ENCODE peak calls at places on chromosomes 1 and 21, in seven cellular contexts. One of them, this sample, is unnamed.

GRCh38 chr1:246602194-246602593 is 35.9 kb downstream of the CNST start:
- DNase-seq in activated CD4-positive, alpha-beta T cell treated with anti-CD3 and anti-CD28 coated beads for 48 hours: peak
- DNase-seq in neural progenitor cell: no peak
- DNase-seq in NCI-H1105 treated with DMSO at 0.1 percent for 48 hours: no peak
- DNase-seq in AG09309: no peak
- DNase-seq in NCI-H1092 treated with DMSO at 0.1 percent for 48 hours: no peak
- DNase-seq in coronary artery: no peak
- DNase-seq in this sample: peak

GRCh38 chr21:16072692-16073091 is 342.9 kb downstream of the USP25 start:
- DNase-seq in AG09309: peak
- DNase-seq in coronary artery: no peak
- DNase-seq in neural progenitor cell: no peak
- DNase-seq in activated CD4-positive, alpha-beta T cell treated with anti-CD3 and anti-CD28 coated beads for 48 hours: no peak
- DNase-seq in NCI-H1105 treated with DMSO at 0.1 percent for 48 hours: no peak
- DNase-seq in NCI-H1092 treated with DMSO at 0.1 percent for 48 hours: no peak
- DNase-seq in this sample: no peak

GRCh38 chr1:23554481-23555224 is 4.6 kb downstream of the ID3 start:
- DNase-seq in activated CD4-positive, alpha-beta T cell treated with anti-CD3 and anti-CD28 coated beads for 48 hours: peak
- DNase-seq in coronary artery: peak
- DNase-seq in NCI-H1092 treated with DMSO at 0.1 percent for 48 hours: peak
- DNase-seq in neural progenitor cell: peak
- DNase-seq in AG09309: no peak
- DNase-seq in NCI-H1105 treated with DMSO at 0.1 percent for 48 hours: peak
- DNase-seq in this sample: peak

GRCh38 chr1:239819075-239819474 is 272.6 kb upstream of the FMN2 start:
- DNase-seq in neural progenitor cell: peak
- DNase-seq in coronary artery: no peak
- DNase-seq in activated CD4-positive, alpha-beta T cell treated with anti-CD3 and anti-CD28 coated beads for 48 hours: peak
- DNase-seq in AG09309: no peak
- DNase-seq in NCI-H1092 treated with DMSO at 0.1 percent for 48 hours: no peak
- DNase-seq in NCI-H1105 treated with DMSO at 0.1 percent for 48 hours: no peak
- DNase-seq in this sample: no peak

GRCh38 chr1:242824435-242824834 is 299.9 kb upstream of the PLD5 start:
- DNase-seq in coronary artery: no peak
- DNase-seq in NCI-H1105 treated with DMSO at 0.1 percent for 48 hours: no peak
- DNase-seq in neural progenitor cell: no peak
- DNase-seq in AG09309: no peak
- DNase-seq in activated CD4-positive, alpha-beta T cell treated with anti-CD3 and anti-CD28 coated beads for 48 hours: no peak
- DNase-seq in NCI-H1092 treated with DMSO at 0.1 percent for 48 hours: no peak
- DNase-seq in this sample: no peak

GRCh38 chr21:46254208-46254975 is 25.8 kb upstream of the LSS start:
- DNase-seq in NCI-H1105 treated with DMSO at 0.1 percent for 48 hours: no peak
- DNase-seq in neural progenitor cell: no peak
- DNase-seq in activated CD4-positive, alpha-beta T cell treated with anti-CD3 and anti-CD28 coated beads for 48 hours: no peak
- DNase-seq in NCI-H1092 treated with DMSO at 0.1 percent for 48 hours: no peak
- DNase-seq in coronary artery: no peak
- DNase-seq in AG09309: no peak
- DNase-seq in this sample: no peak

GRCh38 chr1:244074559-244075171 is 23.6 kb downstream of the ZBTB18 start:
- DNase-seq in neural progenitor cell: no peak
- DNase-seq in coronary artery: no peak
- DNase-seq in NCI-H1105 treated with DMSO at 0.1 percent for 48 hours: no peak
- DNase-seq in AG09309: no peak
- DNase-seq in NCI-H1092 treated with DMSO at 0.1 percent for 48 hours: no peak
- DNase-seq in activated CD4-positive, alpha-beta T cell treated with anti-CD3 and anti-CD28 coated beads for 48 hours: peak
- DNase-seq in this sample: no peak

GRCh38 chr1:182235604-182235951 is 156.0 kb downstream of the GLUL start:
- DNase-seq in coronary artery: no peak
- DNase-seq in neural progenitor cell: no peak
- DNase-seq in AG09309: no peak
- DNase-seq in activated CD4-positive, alpha-beta T cell treated with anti-CD3 and anti-CD28 coated beads for 48 hours: no peak
- DNase-seq in NCI-H1092 treated with DMSO at 0.1 percent for 48 hours: no peak
- DNase-seq in NCI-H1105 treated with DMSO at 0.1 percent for 48 hours: no peak
- DNase-seq in this sample: no peak

GRCh38 chr1:36966242-36966641 is 68.1 kb downstream of the GRIK3 start:
- DNase-seq in NCI-H1092 treated with DMSO at 0.1 percent for 48 hours: no peak
- DNase-seq in neural progenitor cell: peak
- DNase-seq in activated CD4-positive, alpha-beta T cell treated with anti-CD3 and anti-CD28 coated beads for 48 hours: peak
- DNase-seq in coronary artery: no peak
- DNase-seq in AG09309: no peak
- DNase-seq in NCI-H1105 treated with DMSO at 0.1 percent for 48 hours: no peak
- DNase-seq in this sample: no peak

GRCh38 chr1:198755715-198756114 is 116.9 kb downstream of the PTPRC start:
- DNase-seq in coronary artery: no peak
- DNase-seq in AG09309: no peak
- DNase-seq in neural progenitor cell: no peak
- DNase-seq in activated CD4-positive, alpha-beta T cell treated with anti-CD3 and anti-CD28 coated beads for 48 hours: no peak
- DNase-seq in NCI-H1105 treated with DMSO at 0.1 percent for 48 hours: no peak
- DNase-seq in NCI-H1092 treated with DMSO at 0.1 percent for 48 hours: no peak
- DNase-seq in this sample: no peak

GRCh38 chr1:906532-907420 is 16.9 kb upstream of the SAMD11 start:
- DNase-seq in activated CD4-positive, alpha-beta T cell treated with anti-CD3 and anti-CD28 coated beads for 48 hours: peak
- DNase-seq in neural progenitor cell: peak
- DNase-seq in coronary artery: peak
- DNase-seq in NCI-H1092 treated with DMSO at 0.1 percent for 48 hours: no peak
- DNase-seq in NCI-H1105 treated with DMSO at 0.1 percent for 48 hours: no peak
- DNase-seq in AG09309: no peak
- DNase-seq in this sample: no peak

GRCh38 chr1:230196077-230196476 is 129.0 kb downstream of the GALNT2 start:
- DNase-seq in AG09309: no peak
- DNase-seq in activated CD4-positive, alpha-beta T cell treated with anti-CD3 and anti-CD28 coated beads for 48 hours: no peak
- DNase-seq in coronary artery: no peak
- DNase-seq in neural progenitor cell: no peak
- DNase-seq in NCI-H1105 treated with DMSO at 0.1 percent for 48 hours: no peak
- DNase-seq in NCI-H1092 treated with DMSO at 0.1 percent for 48 hours: no peak
- DNase-seq in this sample: no peak

GRCh38 chr21:33901421-33902288 is 13.9 kb downstream of the ATP5PO start:
- DNase-seq in neural progenitor cell: peak
- DNase-seq in AG09309: peak
- DNase-seq in NCI-H1105 treated with DMSO at 0.1 percent for 48 hours: peak
- DNase-seq in coronary artery: no peak
- DNase-seq in activated CD4-positive, alpha-beta T cell treated with anti-CD3 and anti-CD28 coated beads for 48 hours: peak
- DNase-seq in NCI-H1092 treated with DMSO at 0.1 percent for 48 hours: peak
- DNase-seq in this sample: peak

GRCh38 chr1:162676087-162676486 is 43.8 kb downstream of the DDR2 start:
- DNase-seq in NCI-H1092 treated with DMSO at 0.1 percent for 48 hours: no peak
- DNase-seq in activated CD4-positive, alpha-beta T cell treated with anti-CD3 and anti-CD28 coated beads for 48 hours: no peak
- DNase-seq in neural progenitor cell: no peak
- DNase-seq in AG09309: no peak
- DNase-seq in NCI-H1105 treated with DMSO at 0.1 percent for 48 hours: no peak
- DNase-seq in coronary artery: no peak
- DNase-seq in this sample: no peak

GRCh38 chr1:19625264-19625663 is 18.8 kb upstream of the NBL1 start:
- DNase-seq in AG09309: no peak
- DNase-seq in neural progenitor cell: no peak
- DNase-seq in NCI-H1105 treated with DMSO at 0.1 percent for 48 hours: no peak
- DNase-seq in activated CD4-positive, alpha-beta T cell treated with anti-CD3 and anti-CD28 coated beads for 48 hours: no peak
- DNase-seq in NCI-H1092 treated with DMSO at 0.1 percent for 48 hours: no peak
- DNase-seq in coronary artery: no peak
- DNase-seq in this sample: no peak

GRCh38 chr1:91608876-91609275 is 108.2 kb downstream of the CDC7 start:
- DNase-seq in coronary artery: no peak
- DNase-seq in activated CD4-positive, alpha-beta T cell treated with anti-CD3 and anti-CD28 coated beads for 48 hours: no peak
- DNase-seq in NCI-H1105 treated with DMSO at 0.1 percent for 48 hours: no peak
- DNase-seq in AG09309: peak
- DNase-seq in neural progenitor cell: no peak
- DNase-seq in NCI-H1092 treated with DMSO at 0.1 percent for 48 hours: no peak
- DNase-seq in this sample: no peak

GRCh38 chr1:53715478-53715877 is 23.5 kb downstream of the GLIS1 start:
- DNase-seq in coronary artery: no peak
- DNase-seq in neural progenitor cell: peak
- DNase-seq in NCI-H1092 treated with DMSO at 0.1 percent for 48 hours: no peak
- DNase-seq in activated CD4-positive, alpha-beta T cell treated with anti-CD3 and anti-CD28 coated beads for 48 hours: peak
- DNase-seq in NCI-H1105 treated with DMSO at 0.1 percent for 48 hours: no peak
- DNase-seq in AG09309: no peak
- DNase-seq in this sample: peak

GRCh38 chr1:12514597-12514996 is 103.4 kb downstream of the DHRS3 start:
- DNase-seq in neural progenitor cell: no peak
- DNase-seq in AG09309: no peak
- DNase-seq in NCI-H1092 treated with DMSO at 0.1 percent for 48 hours: no peak
- DNase-seq in NCI-H1105 treated with DMSO at 0.1 percent for 48 hours: no peak
- DNase-seq in activated CD4-positive, alpha-beta T cell treated with anti-CD3 and anti-CD28 coated beads for 48 hours: no peak
- DNase-seq in coronary artery: no peak
- DNase-seq in this sample: no peak

GRCh38 chr1:200767326-200767725 is 28.6 kb downstream of the CAMSAP2 start:
- DNase-seq in neural progenitor cell: no peak
- DNase-seq in coronary artery: no peak
- DNase-seq in AG09309: no peak
- DNase-seq in NCI-H1092 treated with DMSO at 0.1 percent for 48 hours: no peak
- DNase-seq in activated CD4-positive, alpha-beta T cell treated with anti-CD3 and anti-CD28 coated beads for 48 hours: no peak
- DNase-seq in NCI-H1105 treated with DMSO at 0.1 percent for 48 hours: no peak
- DNase-seq in this sample: no peak

GRCh38 chr1:59568158-59568935 is 246.4 kb upstream of the HOOK1 start:
- DNase-seq in coronary artery: no peak
- DNase-seq in AG09309: no peak
- DNase-seq in NCI-H1092 treated with DMSO at 0.1 percent for 48 hours: no peak
- DNase-seq in neural progenitor cell: no peak
- DNase-seq in activated CD4-positive, alpha-beta T cell treated with anti-CD3 and anti-CD28 coated beads for 48 hours: no peak
- DNase-seq in NCI-H1105 treated with DMSO at 0.1 percent for 48 hours: no peak
- DNase-seq in this sample: no peak

GRCh38 chr1:40899230-40899870 is 37.2 kb upstream of the CITED4 start:
- DNase-seq in NCI-H1105 treated with DMSO at 0.1 percent for 48 hours: no peak
- DNase-seq in activated CD4-positive, alpha-beta T cell treated with anti-CD3 and anti-CD28 coated beads for 48 hours: no peak
- DNase-seq in NCI-H1092 treated with DMSO at 0.1 percent for 48 hours: no peak
- DNase-seq in coronary artery: no peak
- DNase-seq in neural progenitor cell: no peak
- DNase-seq in AG09309: no peak
- DNase-seq in this sample: no peak

GRCh38 chr1:159746676-159747075 is 32.3 kb upstream of the CRP start:
- DNase-seq in AG09309: no peak
- DNase-seq in NCI-H1105 treated with DMSO at 0.1 percent for 48 hours: no peak
- DNase-seq in coronary artery: no peak
- DNase-seq in neural progenitor cell: no peak
- DNase-seq in activated CD4-positive, alpha-beta T cell treated with anti-CD3 and anti-CD28 coated beads for 48 hours: no peak
- DNase-seq in NCI-H1092 treated with DMSO at 0.1 percent for 48 hours: no peak
- DNase-seq in this sample: no peak

GRCh38 chr21:41953831-41954653 is at the start of gene C2CD2:
- DNase-seq in coronary artery: no peak
- DNase-seq in NCI-H1105 treated with DMSO at 0.1 percent for 48 hours: peak
- DNase-seq in AG09309: no peak
- DNase-seq in NCI-H1092 treated with DMSO at 0.1 percent for 48 hours: no peak
- DNase-seq in neural progenitor cell: peak
- DNase-seq in activated CD4-positive, alpha-beta T cell treated with anti-CD3 and anti-CD28 coated beads for 48 hours: peak
- DNase-seq in this sample: peak

GRCh38 chr1:119285482-119285881 is 83.1 kb upstream of the HAO2 start:
- DNase-seq in NCI-H1092 treated with DMSO at 0.1 percent for 48 hours: no peak
- DNase-seq in neural progenitor cell: peak
- DNase-seq in AG09309: peak
- DNase-seq in NCI-H1105 treated with DMSO at 0.1 percent for 48 hours: no peak
- DNase-seq in coronary artery: no peak
- DNase-seq in activated CD4-positive, alpha-beta T cell treated with anti-CD3 and anti-CD28 coated beads for 48 hours: no peak
- DNase-seq in this sample: no peak

GRCh38 chr1:228392111-228392936 is 14.3 kb downstream of the TRIM11 start:
- DNase-seq in neural progenitor cell: no peak
- DNase-seq in coronary artery: no peak
- DNase-seq in activated CD4-positive, alpha-beta T cell treated with anti-CD3 and anti-CD28 coated beads for 48 hours: no peak
- DNase-seq in NCI-H1092 treated with DMSO at 0.1 percent for 48 hours: no peak
- DNase-seq in NCI-H1105 treated with DMSO at 0.1 percent for 48 hours: no peak
- DNase-seq in AG09309: no peak
- DNase-seq in this sample: no peak

GRCh38 chr21:16588433-16588860 is 858.7 kb downstream of the USP25 start:
- DNase-seq in NCI-H1105 treated with DMSO at 0.1 percent for 48 hours: peak
- DNase-seq in neural progenitor cell: peak
- DNase-seq in AG09309: peak
- DNase-seq in activated CD4-positive, alpha-beta T cell treated with anti-CD3 and anti-CD28 coated beads for 48 hours: no peak
- DNase-seq in coronary artery: peak
- DNase-seq in NCI-H1092 treated with DMSO at 0.1 percent for 48 hours: peak
- DNase-seq in this sample: peak

GRCh38 chr1:65820983-65821382 is 28.3 kb downstream of the PDE4B start:
- DNase-seq in AG09309: peak
- DNase-seq in coronary artery: no peak
- DNase-seq in NCI-H1105 treated with DMSO at 0.1 percent for 48 hours: no peak
- DNase-seq in activated CD4-positive, alpha-beta T cell treated with anti-CD3 and anti-CD28 coated beads for 48 hours: no peak
- DNase-seq in neural progenitor cell: no peak
- DNase-seq in NCI-H1092 treated with DMSO at 0.1 percent for 48 hours: no peak
- DNase-seq in this sample: no peak

GRCh38 chr1:201560328-201561194 is 21.6 kb downstream of the NAV1 start:
- DNase-seq in activated CD4-positive, alpha-beta T cell treated with anti-CD3 and anti-CD28 coated beads for 48 hours: no peak
- DNase-seq in coronary artery: peak
- DNase-seq in NCI-H1092 treated with DMSO at 0.1 percent for 48 hours: no peak
- DNase-seq in AG09309: no peak
- DNase-seq in NCI-H1105 treated with DMSO at 0.1 percent for 48 hours: no peak
- DNase-seq in neural progenitor cell: no peak
- DNase-seq in this sample: no peak

GRCh38 chr1:201562659-201563405 is 23.9 kb downstream of the NAV1 start:
- DNase-seq in NCI-H1092 treated with DMSO at 0.1 percent for 48 hours: no peak
- DNase-seq in NCI-H1105 treated with DMSO at 0.1 percent for 48 hours: no peak
- DNase-seq in activated CD4-positive, alpha-beta T cell treated with anti-CD3 and anti-CD28 coated beads for 48 hours: no peak
- DNase-seq in AG09309: peak
- DNase-seq in coronary artery: peak
- DNase-seq in neural progenitor cell: no peak
- DNase-seq in this sample: no peak

GRCh38 chr21:41768371-41769042 is 1.7 kb upstream of the RIPK4 start:
- DNase-seq in activated CD4-positive, alpha-beta T cell treated with anti-CD3 and anti-CD28 coated beads for 48 hours: peak
- DNase-seq in AG09309: peak
- DNase-seq in NCI-H1092 treated with DMSO at 0.1 percent for 48 hours: peak
- DNase-seq in NCI-H1105 treated with DMSO at 0.1 percent for 48 hours: peak
- DNase-seq in coronary artery: peak
- DNase-seq in neural progenitor cell: peak
- DNase-seq in this sample: no peak

GRCh38 chr1:37442139-37442538 is 32.2 kb upstream of the ZC3H12A start:
- DNase-seq in NCI-H1092 treated with DMSO at 0.1 percent for 48 hours: no peak
- DNase-seq in AG09309: no peak
- DNase-seq in NCI-H1105 treated with DMSO at 0.1 percent for 48 hours: no peak
- DNase-seq in neural progenitor cell: no peak
- DNase-seq in coronary artery: no peak
- DNase-seq in activated CD4-positive, alpha-beta T cell treated with anti-CD3 and anti-CD28 coated beads for 48 hours: no peak
- DNase-seq in this sample: no peak

GRCh38 chr1:98926597-98926996 is 78.1 kb downstream of the PLPPR5 start:
- DNase-seq in neural progenitor cell: no peak
- DNase-seq in NCI-H1105 treated with DMSO at 0.1 percent for 48 hours: no peak
- DNase-seq in NCI-H1092 treated with DMSO at 0.1 percent for 48 hours: no peak
- DNase-seq in activated CD4-positive, alpha-beta T cell treated with anti-CD3 and anti-CD28 coated beads for 48 hours: no peak
- DNase-seq in AG09309: no peak
- DNase-seq in coronary artery: no peak
- DNase-seq in this sample: no peak

GRCh38 chr1:12665511-12665910 is 21.6 kb downstream of the AADACL4 start:
- DNase-seq in neural progenitor cell: no peak
- DNase-seq in NCI-H1092 treated with DMSO at 0.1 percent for 48 hours: no peak
- DNase-seq in NCI-H1105 treated with DMSO at 0.1 percent for 48 hours: no peak
- DNase-seq in AG09309: no peak
- DNase-seq in coronary artery: no peak
- DNase-seq in activated CD4-positive, alpha-beta T cell treated with anti-CD3 and anti-CD28 coated beads for 48 hours: no peak
- DNase-seq in this sample: no peak

GRCh38 chr21:38787461-38788274 is 18.1 kb upstream of the ETS2 start:
- DNase-seq in NCI-H1092 treated with DMSO at 0.1 percent for 48 hours: no peak
- DNase-seq in coronary artery: no peak
- DNase-seq in activated CD4-positive, alpha-beta T cell treated with anti-CD3 and anti-CD28 coated beads for 48 hours: peak
- DNase-seq in AG09309: no peak
- DNase-seq in neural progenitor cell: no peak
- DNase-seq in NCI-H1105 treated with DMSO at 0.1 percent for 48 hours: no peak
- DNase-seq in this sample: no peak

GRCh38 chr1:49181033-49181432 is 404.3 kb upstream of the BEND5 start:
- DNase-seq in activated CD4-positive, alpha-beta T cell treated with anti-CD3 and anti-CD28 coated beads for 48 hours: no peak
- DNase-seq in NCI-H1105 treated with DMSO at 0.1 percent for 48 hours: no peak
- DNase-seq in neural progenitor cell: no peak
- DNase-seq in NCI-H1092 treated with DMSO at 0.1 percent for 48 hours: no peak
- DNase-seq in coronary artery: no peak
- DNase-seq in AG09309: no peak
- DNase-seq in this sample: no peak

GRCh38 chr1:72394457-72394856 is 112.1 kb upstream of the NEGR1 start:
- DNase-seq in NCI-H1105 treated with DMSO at 0.1 percent for 48 hours: no peak
- DNase-seq in NCI-H1092 treated with DMSO at 0.1 percent for 48 hours: no peak
- DNase-seq in AG09309: no peak
- DNase-seq in neural progenitor cell: no peak
- DNase-seq in activated CD4-positive, alpha-beta T cell treated with anti-CD3 and anti-CD28 coated beads for 48 hours: no peak
- DNase-seq in coronary artery: no peak
- DNase-seq in this sample: no peak

GRCh38 chr1:3571263-3571662 is 40.0 kb downstream of the MEGF6 start:
- DNase-seq in activated CD4-positive, alpha-beta T cell treated with anti-CD3 and anti-CD28 coated beads for 48 hours: no peak
- DNase-seq in neural progenitor cell: no peak
- DNase-seq in NCI-H1092 treated with DMSO at 0.1 percent for 48 hours: no peak
- DNase-seq in NCI-H1105 treated with DMSO at 0.1 percent for 48 hours: no peak
- DNase-seq in coronary artery: no peak
- DNase-seq in AG09309: no peak
- DNase-seq in this sample: no peak

This sample was measured in D341Med.